ENCODE peak calls at places on chromosomes 4 and X, in six cellular contexts. L is A549, R is GM12878, U is HepG2, M is K562, T is H1. W is an unnamed sample.

GRCh38 chr4:2798399-2799301 is 5.8 kb downstream of the SH3BP2 start:
- DNase-seq in L (no peak), R (no peak), U (no peak), M (no peak), T (no peak), W (peak)

GRCh38 chrX:5650904-5651303 is 577.8 kb downstream of the NLGN4X start:
- DNase-seq in L (no peak), R (no peak), U (no peak), M (no peak), T (no peak), W (no peak)

GRCh38 chrX:48897621-48898306 is at the start of the genes PQBP1 and TIMM17B:
- DNase-seq in L (peak), R (peak), U (peak), M (peak), T (peak), W (peak)

GRCh38 chr4:165766018-165766417 is 107.0 kb upstream of the TLL1 start:
- DNase-seq in L (no peak), R (no peak), U (no peak), M (no peak), T (no peak), W (no peak)

GRCh38 chr4:159158989-159159388 is 56.1 kb downstream of the RAPGEF2 start:
- DNase-seq in L (no peak), R (no peak), U (no peak), M (no peak), T (no peak), W (no peak)

GRCh38 chr4:10273030-10273429 is 156.4 kb upstream of the WDR1 start:
- DNase-seq in L (no peak), R (no peak), U (no peak), M (no peak), T (no peak), W (no peak)

GRCh38 chr4:6111354-6111930 is 88.9 kb downstream of the JAKMIP1 start:
- DNase-seq in L (no peak), R (no peak), U (no peak), M (no peak), T (no peak), W (peak)

GRCh38 chr4:80361329-80361900 is 25.9 kb downstream of the CFAP299 start:
- DNase-seq in L (peak), R (no peak), U (peak), M (peak), T (no peak), W (peak)

GRCh38 chr4:23324291-23324690 is 565.6 kb downstream of the PPARGC1A start:
- DNase-seq in L (no peak), R (no peak), U (no peak), M (no peak), T (no peak), W (no peak)

GRCh38 chrX:82765806-82766205 is 742.3 kb upstream of the POU3F4 start:
- DNase-seq in L (no peak), R (no peak), U (no peak), M (no peak), T (no peak), W (no peak)

GRCh38 chr4:54225671-54226398 is 3.3 kb upstream of the PDGFRA start:
- DNase-seq in L (no peak), R (no peak), U (no peak), M (no peak), T (no peak), W (no peak)

GRCh38 chrX:135973025-135973547 is 702 bp downstream of the MMGT1 start:
- DNase-seq in L (peak), R (no peak), U (no peak), M (peak), T (no peak), W (no peak)

GRCh38 chr4:43394976-43395375 is 502.5 kb downstream of the GRXCR1 start:
- DNase-seq in L (no peak), R (no peak), U (no peak), M (no peak), T (no peak), W (no peak)

GRCh38 chr4:85543832-85544231 is 68.9 kb downstream of the ARHGAP24 start:
- DNase-seq in L (no peak), R (no peak), U (no peak), M (no peak), T (no peak), W (no peak)

GRCh38 chr4:91590242-91590641 is 713.5 kb upstream of the GRID2 start:
- DNase-seq in L (no peak), R (no peak), U (no peak), M (no peak), T (no peak), W (no peak)

GRCh38 chrX:926070-926469 is 286.4 kb downstream of the CRLF2 start:
- DNase-seq in L (no peak), R (no peak), U (no peak), M (no peak), T (no peak), W (no peak)

GRCh38 chr4:1589098-1589497 is 95.0 kb downstream of the FAM53A start:
- DNase-seq in L (no peak), R (no peak), U (no peak), M (no peak), T (no peak), W (no peak)

GRCh38 chr4:121307441-121308327 is 73.1 kb downstream of the QRFPR start:
- DNase-seq in L (peak), R (peak), U (peak), M (peak), T (peak), W (no peak)
- TF ChIP-seq USF2 in L (no peak), R (no peak), U (no peak), M (no peak), T (no peak), W (no peak)

DNA sequence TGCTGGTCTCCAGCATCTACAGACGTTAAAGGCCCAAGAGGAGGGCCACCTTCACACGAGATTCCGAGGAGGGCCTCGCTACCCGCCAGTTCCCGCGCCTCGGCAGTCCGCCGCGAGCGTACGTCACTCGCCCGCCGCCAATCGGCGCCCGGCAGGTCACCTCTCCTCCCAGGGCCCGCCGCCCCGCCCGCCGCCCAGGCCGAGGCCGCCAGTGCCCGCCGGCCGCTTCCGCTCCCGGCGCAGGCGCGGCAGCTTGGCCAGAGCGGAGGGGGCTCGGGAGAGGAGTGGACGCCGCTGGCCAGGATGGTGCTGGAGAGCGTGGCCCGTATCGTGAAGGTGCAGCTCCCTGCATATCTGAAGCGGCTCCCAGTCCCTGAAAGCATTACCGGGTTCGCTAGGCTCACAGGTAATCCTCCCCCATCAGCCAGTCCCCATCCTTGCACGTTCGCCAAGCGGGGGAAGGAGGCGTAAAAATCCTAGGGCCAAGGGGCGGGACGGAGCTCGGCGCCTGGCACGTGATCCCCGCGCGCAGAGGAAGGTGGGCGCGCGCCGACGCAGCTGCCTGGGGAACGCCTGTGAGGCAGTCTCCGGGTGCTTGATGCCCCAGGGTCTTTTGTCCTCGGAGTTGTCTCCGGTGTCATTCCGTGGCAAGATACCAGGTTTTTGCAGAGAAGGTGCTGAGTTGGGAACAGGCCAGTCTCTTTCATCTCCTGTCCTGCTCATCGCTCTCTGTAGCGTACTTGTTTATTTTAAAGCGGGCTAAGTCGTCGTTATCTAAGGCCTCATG is at the start of gene CISD2:
- DNase-seq in L (peak), R (peak), U (peak), M (peak), T (peak), W (peak)
- TF ChIP-seq EP300 in L (no peak), R (no peak), U (no peak), M (peak), T (no peak), W (no peak)

GRCh38 chr4:127555106-127555505 is 77.7 kb upstream of the INTU start:
- DNase-seq in L (no peak), R (no peak), U (no peak), M (no peak), T (no peak), W (no peak)

GRCh38 chr4:127545271-127545670 is 87.5 kb upstream of the INTU start:
- DNase-seq in L (no peak), R (no peak), U (no peak), M (no peak), T (no peak), W (no peak)

GRCh38 chr4:127549521-127549920 is 83.2 kb upstream of the INTU start:
- DNase-seq in L (no peak), R (no peak), U (no peak), M (no peak), T (no peak), W (no peak)
- TF ChIP-seq USF2 in L (no peak), R (no peak), U (no peak), M (no peak), T (no peak), W (no peak)

DNA sequence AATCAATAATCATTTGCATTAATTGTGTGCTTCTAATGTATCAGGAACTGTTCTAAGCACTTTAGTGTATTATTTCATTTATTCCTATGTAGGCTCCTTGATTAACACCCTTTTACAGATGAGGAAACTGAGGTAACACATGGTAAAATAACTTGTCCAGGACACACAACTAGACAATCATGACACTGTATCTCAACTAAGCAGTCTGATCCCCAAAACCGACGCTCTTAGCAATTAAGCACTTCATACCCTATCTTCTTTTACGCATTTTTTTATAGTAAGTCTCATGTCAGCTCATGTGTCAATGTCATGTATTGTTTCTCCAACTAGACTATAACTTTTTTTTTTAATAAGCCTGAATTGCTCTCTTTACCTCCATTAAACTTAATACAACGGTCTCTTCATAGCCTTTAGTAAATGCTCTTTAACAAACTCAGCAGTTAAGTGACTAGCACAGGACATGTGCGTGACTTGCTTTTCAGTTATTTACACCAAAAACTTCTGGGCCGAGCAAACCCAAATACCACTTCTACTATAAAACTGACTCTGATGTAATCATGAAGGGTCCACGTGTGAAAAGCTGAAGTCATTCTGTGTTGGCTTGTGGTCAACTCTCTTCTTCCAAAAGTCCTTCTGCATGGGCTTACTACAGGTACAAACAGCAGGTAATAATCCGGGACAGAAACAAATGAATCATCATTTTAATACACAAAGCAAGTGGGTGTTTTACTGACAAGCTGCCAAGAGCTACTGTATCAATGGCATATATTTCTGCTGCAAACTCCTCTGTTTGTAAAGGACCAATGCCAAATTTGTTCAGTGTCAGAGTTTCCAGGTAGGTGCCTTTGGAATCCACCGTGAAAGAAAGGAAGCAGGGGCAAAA is 7.9 kb upstream of the AMBN start:
- DNase-seq in L (no peak), R (no peak), U (peak), M (no peak), T (no peak), W (no peak)
- TF ChIP-seq EP300 in L (no peak), R (no peak), U (no peak), M (no peak), T (no peak), W (no peak)

GRCh38 chr4:183797041-183797444 is 108.1 kb upstream of the STOX2 start:
- DNase-seq in L (peak), R (no peak), U (no peak), M (no peak), T (no peak), W (no peak)
- TF ChIP-seq USF2 in L (no peak), R (no peak), U (no peak), M (no peak), T (no peak), W (no peak)

W was measured in SK-N-SH.